ENCODE peak calls at places on chromosome 1, in seven cellular contexts. C is fibroblast of lung, O is hepatocyte, W is HCT116, P is GM12878, T is HepG2, J is OCI-LY7. Q is an unnamed sample.
A peak's percentile ranks its signal among the peaks of the same experiment; 100 is the strongest.

GRCh38 chr1:44587796-44588460 is 86.4 kb downstream of the TMEM53 start:
- DNase-seq in C (peak; percentile 5), O (peak; percentile 49), W (no peak), P (no peak), T (peak; percentile 51), J (no peak), Q (no peak)

GRCh38 chr1:218930879-218931278 is 242.8 kb upstream of the LYPLAL1 start:
- DNase-seq in C (peak; percentile 81), O (no peak), W (no peak), P (no peak), T (no peak), J (no peak), Q (no peak)

GRCh38 chr1:203318229-203318517 is 12.9 kb downstream of the BTG2 start:
- DNase-seq in C (no peak), O (no peak), W (no peak), P (no peak), T (no peak), J (no peak), Q (no peak)

GRCh38 chr1:203300441-203301330 is 4.6 kb upstream of the BTG2 start:
- DNase-seq in C (no peak), O (no peak), W (no peak), P (no peak), T (no peak), J (no peak), Q (no peak)

GRCh38 chr1:41800237-41800902 is 118.4 kb downstream of the HIVEP3 start:
- DNase-seq in C (no peak), O (no peak), W (no peak), P (peak; percentile 61), T (no peak), J (peak; percentile 41), Q (no peak)

GRCh38 chr1:67294836-67295622 is 12.6 kb upstream of the IL12RB2 start:
- DNase-seq in C (no peak), O (no peak), W (no peak), P (no peak), T (no peak), J (no peak), Q (no peak)

GRCh38 chr1:150003826-150004225 is 6.7 kb downstream of the OTUD7B start:
- DNase-seq in C (no peak), O (no peak), W (no peak), P (no peak), T (no peak), J (no peak), Q (peak; percentile 39)

GRCh38 chr1:17198476-17199258 is 6.3 kb upstream of the PADI1 start:
- DNase-seq in C (peak; percentile 36), O (no peak), W (no peak), P (no peak), T (no peak), J (no peak), Q (no peak)

GRCh38 chr1:16181887-16182719 is 26.2 kb upstream of the EPHA2 start:
- DNase-seq in C (peak; percentile 92), O (peak; percentile 91), W (peak; percentile 77), P (no peak), T (peak; percentile 87), J (no peak), Q (peak; percentile 96)

GRCh38 chr1:118396824-118397530 is 211.9 kb upstream of the SPAG17 start:
- DNase-seq in C (peak; percentile 17), O (no peak), W (no peak), P (no peak), T (no peak), J (no peak), Q (no peak)

GRCh38 chr1:225299624-225300023 is 128.2 kb downstream of the LBR start:
- DNase-seq in C (peak; percentile 58), O (no peak), W (no peak), P (no peak), T (no peak), J (no peak), Q (peak; percentile 29)

GRCh38 chr1:103937763-103938357 is 188.2 kb downstream of the AMY1C start:
- DNase-seq in C (no peak), O (no peak), W (no peak), P (peak; percentile 9), T (no peak), J (no peak), Q (no peak)

GRCh38 chr1:155940993-155941844 is at the start of gene RXFP4:
- DNase-seq in C (peak; percentile 32), O (no peak), W (no peak), P (no peak), T (peak; percentile 50), J (peak; percentile 52), Q (peak; percentile 37)

GRCh38 chr1:188735567-188735966 is 1742.1 kb downstream of the BRINP3 start:
- DNase-seq in C (no peak), O (no peak), W (peak; percentile 4), P (no peak), T (peak; percentile 2), J (no peak), Q (no peak)

GRCh38 chr1:180027949-180028445 is 73.4 kb downstream of the CEP350 start:
- DNase-seq in C (peak; percentile 82), O (no peak), W (no peak), P (no peak), T (no peak), J (no peak), Q (peak; percentile 88)

GRCh38 chr1:208162903-208163302 is 81.3 kb downstream of the PLXNA2 start:
- DNase-seq in C (no peak), O (no peak), W (no peak), P (no peak), T (no peak), J (no peak), Q (no peak)
- H3K4me2 ChIP-seq in C (no peak overlapping the region), O (no peak overlapping the region), W (no peak overlapping the region), P (no peak overlapping the region), T (peak overlapping the region; percentile 55), J (no peak overlapping the region), Q (no peak overlapping the region)

DNA sequence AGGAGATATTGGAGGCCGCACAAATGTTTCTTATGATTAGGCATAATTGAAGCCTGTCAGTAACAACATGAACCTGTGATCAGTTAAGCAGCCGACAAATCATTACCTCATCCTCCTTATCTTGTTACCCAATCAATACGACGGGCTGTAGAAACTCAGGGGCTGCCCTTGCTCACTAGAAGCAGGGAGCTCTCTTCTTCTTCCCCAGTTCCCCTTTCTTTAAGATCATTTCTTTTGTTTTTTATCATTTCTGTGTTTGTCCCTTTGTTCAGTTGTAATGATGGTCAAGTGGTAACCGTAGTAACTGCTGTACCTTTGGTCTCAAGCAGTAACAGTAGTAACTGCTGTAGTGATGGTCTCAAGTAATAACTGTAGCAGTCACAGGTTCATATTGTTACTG is 13.8 kb upstream of the FCGR2A start:
- DNase-seq in C (no peak), O (no peak), W (no peak), P (no peak), T (no peak), J (no peak), Q (no peak)
- H3K4me2 ChIP-seq in C (no peak overlapping the region), O (no peak overlapping the region), W (no peak overlapping the region), P (no peak overlapping the region), T (no peak overlapping the region), J (no peak overlapping the region), Q (no peak overlapping the region)

DNA sequence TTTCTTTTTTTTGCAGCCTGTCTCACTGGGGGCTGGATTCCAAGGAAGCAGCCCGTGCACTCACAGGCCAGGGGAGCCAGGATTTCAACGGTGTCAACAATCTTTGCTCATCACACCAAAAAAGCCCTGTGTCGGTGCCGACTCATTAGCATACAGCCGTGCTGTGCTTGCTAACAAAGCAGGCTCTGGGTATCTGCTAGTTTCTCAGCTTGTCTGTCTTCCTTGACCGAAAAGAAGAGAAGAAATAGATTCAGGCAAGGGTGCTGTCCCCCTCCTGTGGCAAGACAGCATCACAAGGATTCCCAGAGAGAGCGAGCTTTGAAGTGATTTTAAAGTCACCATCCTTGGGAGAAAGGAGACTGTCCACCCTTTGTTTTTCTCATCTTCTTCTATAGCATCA is 214.7 kb downstream of the SDCCAG8 start:
- DNase-seq in C (no peak), O (no peak), W (no peak), P (no peak), T (no peak), J (no peak), Q (peak; percentile 16)
- H3K4me2 ChIP-seq in C (no peak overlapping the region), O (no peak overlapping the region), W (no peak overlapping the region), P (no peak overlapping the region), T (no peak overlapping the region), J (no peak overlapping the region), Q (no peak overlapping the region)

GRCh38 chr1:198253259-198253658 is 96.5 kb downstream of the NEK7 start:
- DNase-seq in C (no peak), O (no peak), W (no peak), P (peak; percentile 30), T (no peak), J (no peak), Q (no peak)
- H3K4me2 ChIP-seq in C (no peak overlapping the region), O (no peak overlapping the region), W (no peak overlapping the region), P (peak overlapping the region; percentile 72), T (no peak overlapping the region), J (peak overlapping the region; percentile 8), Q (no peak overlapping the region)

GRCh38 chr1:168081373-168082007 is 55.2 kb downstream of the GPR161 start:
- DNase-seq in C (peak; percentile 60), O (no peak), W (no peak), P (no peak), T (no peak), J (no peak), Q (peak; percentile 97)
- H3K4me2 ChIP-seq in C (no peak overlapping the region), O (no peak overlapping the region), W (no peak overlapping the region), P (no peak overlapping the region), T (no peak overlapping the region), J (no peak overlapping the region), Q (peak overlapping the region; percentile 29)